ENCODE peak calls at places on chromosomes 16 and 17, in five cellular contexts. H is GM23338, Q is HCT116, R is hepatocyte, X is neural progenitor cell. L is an unnamed sample. For H3K4me1, the result is how much of the 10 kb centered on the place peaks cover.

GRCh38 chr16:4213721-4214120 is 28.2 kb downstream of the SRL start:
- DNase-seq in H (no peak), Q (no peak), R (peak), X (no peak), L (no peak)

GRCh38 chr17:56262854-56263253 is 109.6 kb downstream of the ANKFN1 start:
- DNase-seq in H (no peak), Q (no peak), R (no peak), X (peak), L (no peak)

GRCh38 chr16:52547834-52548215 is 882 bp upstream of the TOX3 start:
- DNase-seq in H (no peak), Q (no peak), R (no peak), X (no peak), L (no peak)

GRCh38 chr17:60154616-60155426 is 5.0 kb downstream of the CA4 start:
- DNase-seq in H (peak), Q (no peak), R (no peak), X (no peak), L (no peak)

GRCh38 chr17:37769050-37769449 is 24.2 kb upstream of the HNF1B start:
- DNase-seq in H (no peak), Q (no peak), R (no peak), X (no peak), L (no peak)

GRCh38 chr17:79600071-79600470 is 10.8 kb downstream of the RBFOX3 start:
- DNase-seq in H (no peak), Q (no peak), R (no peak), X (no peak), L (no peak)

GRCh38 chr17:9401434-9401833 is 174.2 kb downstream of the STX8 start:
- DNase-seq in H (peak), Q (no peak), R (peak), X (no peak), L (no peak)

GRCh38 chr17:59513934-59514841 is 51.2 kb upstream of the DHX40 start:
- DNase-seq in H (no peak), Q (no peak), R (peak), X (peak), L (no peak)

GRCh38 chr17:42613699-42614295 is 4.3 kb downstream of the TUBG1 start:
- DNase-seq in H (no peak), Q (no peak), R (no peak), X (no peak), L (no peak)

GRCh38 chr17:41107941-41108445 is 2.8 kb downstream of the KRTAP4-9 start:
- DNase-seq in H (no peak), Q (no peak), R (no peak), X (no peak), L (no peak)

GRCh38 chr16:15513169-15513568 is 78.8 kb downstream of the BMERB1 start:
- DNase-seq in H (no peak), Q (no peak), R (no peak), X (no peak), L (no peak)

GRCh38 chr17:66474258-66474657 is 171.8 kb downstream of the PRKCA start:
- DNase-seq in H (peak), Q (no peak), R (no peak), X (peak), L (no peak)

GRCh38 chr16:14394834-14395233 is 235.2 kb downstream of the PARN start:
- DNase-seq in H (no peak), Q (no peak), R (no peak), X (no peak), L (no peak)

GRCh38 chr16:2527784-2528100 is 3.5 kb downstream of the CEMP1 start:
- DNase-seq in H (no peak), Q (no peak), R (no peak), X (no peak), L (no peak)

GRCh38 chr16:65994305-65994704 is 372.2 kb upstream of the CDH5 start:
- DNase-seq in H (no peak), Q (no peak), R (no peak), X (no peak), L (no peak)

GRCh38 chr16:63945805-63946204 is 1176.1 kb downstream of the CDH11 start:
- DNase-seq in H (no peak), Q (no peak), R (no peak), X (no peak), L (no peak)

GRCh38 chr16:324451-325334 is 27.8 kb downstream of the AXIN1 start:
- DNase-seq in H (peak), Q (no peak), R (peak), X (no peak), L (no peak)

GRCh38 chr17:48234922-48235321 is 127.4 kb downstream of the SNX11 start:
- DNase-seq in H (no peak), Q (no peak), R (no peak), X (no peak), L (no peak)

GRCh38 chr17:70621593-70621992 is 452.3 kb downstream of the KCNJ2 start:
- DNase-seq in H (no peak), Q (no peak), R (no peak), X (peak), L (no peak)

GRCh38 chr17:59004338-59005111 is 102.2 kb downstream of the TRIM37 start:
- DNase-seq in H (peak), Q (peak), R (peak), X (peak), L (peak)

GRCh38 chr16:19754644-19755036 is 36.6 kb downstream of the IQCK start:
- DNase-seq in H (no peak), Q (no peak), R (no peak), X (no peak), L (no peak)

GRCh38 chr16:642189-643049 is 791 bp downstream of the MCRIP2 start:
- DNase-seq in H (peak), Q (no peak), R (peak), X (peak), L (peak)

GRCh38 chr17:82283208-82283749 is 9.8 kb upstream of the CSNK1D start:
- DNase-seq in H (no peak), Q (no peak), R (no peak), X (no peak), L (no peak)

GRCh38 chr16:82748026-82748425 is 121.3 kb downstream of the CDH13 start:
- DNase-seq in H (no peak), Q (no peak), R (no peak), X (no peak), L (no peak)

DNA sequence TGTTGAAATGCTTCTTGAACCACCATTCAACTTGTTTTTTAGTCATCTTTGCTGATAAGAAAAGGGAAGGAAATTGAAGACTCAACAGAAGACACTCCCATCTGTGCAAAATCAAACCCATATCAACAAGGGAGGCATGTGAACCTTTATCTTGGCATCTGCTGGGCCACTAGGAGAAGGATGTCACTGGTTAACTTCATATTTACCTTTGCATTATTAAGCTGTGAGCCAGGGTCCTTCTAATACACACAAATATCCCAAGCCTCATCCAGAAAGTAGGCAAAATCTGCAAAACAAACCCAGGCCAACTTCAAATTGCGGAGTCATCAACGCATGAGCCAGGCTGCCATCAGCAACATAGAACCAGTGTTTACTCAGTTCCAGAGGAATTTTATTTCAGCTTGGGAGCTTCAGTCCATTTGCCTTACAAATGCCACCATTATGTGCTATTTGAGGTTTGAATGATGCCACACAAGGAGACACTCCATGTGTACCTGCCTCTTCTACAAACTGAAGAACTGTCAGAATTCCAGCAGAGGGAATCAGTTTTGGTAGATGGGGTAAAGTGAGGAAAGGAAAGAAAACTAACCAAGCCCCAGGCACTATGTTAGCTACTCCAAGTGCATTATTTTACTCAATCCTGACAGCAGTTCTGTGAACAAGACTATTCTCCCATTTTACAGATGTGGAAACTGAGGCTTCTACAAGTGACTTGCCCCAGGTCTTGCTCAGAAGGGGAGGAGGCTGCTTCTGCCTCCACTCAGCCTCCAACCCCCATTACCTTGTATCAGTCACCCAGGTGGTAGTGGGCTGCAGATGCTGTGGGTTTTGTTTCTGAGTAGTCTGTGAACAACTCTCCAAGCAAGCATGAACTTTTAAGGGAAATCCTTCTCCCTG is 315.0 kb upstream of the MAF start:
- DNase-seq in H (no peak), Q (no peak), R (no peak), X (no peak), L (no peak)
- TF ChIP-seq EZH2phosphoT487 in H (no peak), Q (no peak), R (no peak), X (no peak), L (no peak)

GRCh38 chr17:7261377-7262191 is 694 bp downstream of the CLDN7 start:
- DNase-seq in H (peak), Q (no peak), R (peak), X (no peak), L (no peak)
- H3K4me1 ChIP-seq in H (under half), Q (half or more), R (under half), X (under half), L (under half)

DNA sequence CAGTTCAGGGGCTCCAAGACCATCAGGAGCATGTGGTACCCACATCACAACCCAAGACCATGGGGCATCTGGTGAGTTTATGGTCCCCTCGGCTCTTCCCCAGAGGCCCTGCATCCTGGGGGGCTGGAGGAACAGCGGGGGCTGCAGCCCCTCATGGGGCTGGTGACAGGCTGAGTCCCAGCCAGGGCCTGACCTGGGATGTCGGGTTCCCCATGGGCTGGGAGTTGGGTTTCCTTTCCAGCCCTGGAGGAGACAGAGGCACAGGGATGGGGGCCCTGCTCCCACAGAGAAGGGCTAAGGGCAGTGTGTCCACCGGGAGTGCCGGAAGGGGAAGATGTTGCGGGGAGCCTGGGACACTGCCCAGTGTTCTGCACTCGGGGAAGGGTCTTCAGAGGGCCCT is 82.4 kb downstream of the GOSR1 start:
- DNase-seq in H (no peak), Q (no peak), R (no peak), X (no peak), L (no peak)
- TF ChIP-seq EZH2phosphoT487 in H (no peak), Q (no peak), R (no peak), X (no peak), L (no peak)

GRCh38 chr16:9102379-9102778 is 10.9 kb downstream of the HAPSTR1 start:
- DNase-seq in H (no peak), Q (no peak), R (no peak), X (no peak), L (no peak)
- H3K4me1 ChIP-seq in H (under half), Q (under half), R (under half), X (under half), L (under half)

DNA sequence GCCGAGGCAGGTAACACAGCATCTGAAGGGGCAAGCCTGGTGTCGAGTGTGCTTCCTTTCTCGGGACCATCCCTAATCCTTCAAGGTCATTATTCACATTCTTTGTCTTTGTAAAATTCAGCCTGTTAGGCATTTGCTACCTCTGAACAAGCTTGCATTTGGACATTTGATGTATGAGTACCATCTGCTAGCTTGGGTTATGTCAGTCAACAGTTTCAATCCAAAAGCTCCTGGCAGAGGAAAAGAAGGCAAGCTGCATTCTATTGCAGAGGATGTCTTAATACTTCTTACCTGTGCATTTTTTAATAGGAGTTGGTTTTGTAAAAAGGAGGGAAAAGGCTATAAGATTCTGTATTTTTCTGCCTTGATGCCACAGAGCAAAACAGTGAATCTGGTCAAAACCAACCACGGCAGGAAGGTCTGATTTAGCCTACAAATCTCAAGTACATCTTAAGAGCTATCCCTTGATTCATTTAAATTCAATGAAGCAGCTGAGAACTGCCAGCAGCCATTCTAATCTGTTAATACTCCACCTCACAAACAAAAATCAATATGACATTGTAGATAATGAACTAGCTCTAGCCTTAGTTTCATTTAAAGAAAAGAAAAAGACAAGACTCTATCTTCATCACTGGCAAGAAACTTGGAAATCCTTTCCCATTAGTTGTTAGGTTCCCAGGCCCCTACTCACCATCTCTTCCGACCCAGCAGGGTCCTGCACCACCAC is 39.0 kb downstream of the TEX2 start:
- DNase-seq in H (no peak), Q (no peak), R (no peak), X (no peak), L (no peak)
- TF ChIP-seq EZH2phosphoT487 in H (no peak), Q (no peak), R (no peak), X (no peak), L (no peak)

DNA sequence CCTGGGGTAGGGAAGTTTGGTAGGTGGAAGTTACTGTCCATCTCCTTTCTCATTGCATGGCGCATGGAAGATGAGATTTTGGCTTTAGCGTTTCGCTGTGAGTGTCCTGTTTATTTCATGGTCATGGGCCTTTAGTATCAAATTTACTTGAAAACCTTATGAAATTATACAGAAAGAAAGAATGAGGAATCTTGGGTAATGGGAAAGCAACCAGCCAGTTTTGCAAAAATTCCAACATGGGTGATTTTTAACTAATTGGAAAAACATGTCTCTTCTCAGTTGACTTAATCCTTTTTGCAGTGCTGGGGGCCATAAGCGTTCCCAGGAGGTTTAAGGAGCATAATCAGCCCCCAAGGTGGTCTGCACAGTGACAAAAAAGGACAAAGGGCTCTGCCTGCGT is 15.8 kb downstream of the RMI2 start:
- DNase-seq in H (no peak), Q (no peak), R (no peak), X (no peak), L (no peak)
- H3K4me1 ChIP-seq in H (under half), Q (half or more), R (under half), X (under half), L (under half)

GRCh38 chr16:30953511-30954124 is 3.9 kb upstream of the SETD1A start:
- DNase-seq in H (peak), Q (peak), R (peak), X (peak), L (peak)
- TF ChIP-seq EZH2phosphoT487 in H (no peak), Q (no peak), R (no peak), X (no peak), L (no peak)